ENCODE peak calls at places on chromosome 19, in nine cellular contexts. Y, B, X, R, J, F, S, H and U are unnamed samples.

GRCh38 chr19:39843919-39844793 is 2.0 kb downstream of the FBL start:
- DNase-seq in J (peak; percentile 58), Y (no peak), R (peak; percentile 55), S (no peak), H (no peak), B (peak; percentile 75), F (no peak), X (no peak), U (no peak)

GRCh38 chr19:35733180-35734125 is 8.8 kb downstream of the IGFLR1 start:
- DNase-seq in H (no peak), S (no peak), X (no peak), F (no peak), J (no peak), R (no peak), Y (no peak), B (no peak), U (no peak)

GRCh38 chr19:3506384-3507340 is 551 bp downstream of the FZR1 start:
- DNase-seq in R (no peak), Y (peak; percentile 71), B (peak; percentile 32), J (peak; percentile 27), F (no peak), H (no peak), S (no peak), X (no peak), U (no peak)

GRCh38 chr19:7109678-7110289 is 40.3 kb downstream of the ZNF557 start:
- DNase-seq in H (no peak), J (no peak), Y (no peak), S (no peak), X (no peak), R (no peak), F (no peak), B (peak; percentile 49), U (no peak)

GRCh38 chr19:5641171-5641570 is 18.3 kb downstream of the SAFB start:
- DNase-seq in R (no peak), S (no peak), B (no peak), X (no peak), H (no peak), F (no peak), Y (no peak), J (no peak), U (no peak)

GRCh38 chr19:40662925-40663711 is 27.3 kb downstream of the NUMBL start:
- DNase-seq in Y (peak; percentile 95), H (peak; percentile 79), B (peak; percentile 91), R (peak; percentile 89), S (peak; percentile 64), J (peak; percentile 85), X (peak; percentile 83), F (peak; percentile 50), U (peak; percentile 43)

GRCh38 chr19:50646074-50646807 is 3.0 kb upstream of the C19orf81 start:
- DNase-seq in R (no peak), J (no peak), Y (no peak), X (no peak), B (peak; percentile 44), F (peak; percentile 20), H (no peak), S (no peak), U (no peak)

GRCh38 chr19:48624791-48625723 is 5.8 kb downstream of the SPHK2 start:
- DNase-seq in X (no peak), J (no peak), F (no peak), Y (peak; percentile 55), S (no peak), B (no peak), H (no peak), R (no peak), U (no peak)

GRCh38 chr19:35710784-35711723 is 6.7 kb downstream of the ZBTB32 start:
- DNase-seq in R (no peak), J (peak; percentile 91), S (no peak), B (no peak), Y (no peak), F (no peak), H (no peak), X (peak; percentile 45), U (no peak)

GRCh38 chr19:18513868-18514267 is 8.0 kb downstream of the ELL start:
- DNase-seq in S (no peak), H (no peak), R (no peak), J (no peak), B (peak; percentile 44), X (no peak), Y (no peak), F (no peak), U (no peak)

GRCh38 chr19:461664-462551 is 1.1 kb upstream of the SHC2 start:
- DNase-seq in Y (no peak), R (peak; percentile 79), S (no peak), B (no peak), X (no peak), J (no peak), F (no peak), H (no peak), U (no peak)

GRCh38 chr19:47658431-47659383 is 49.8 kb downstream of the BICRA start:
- DNase-seq in R (no peak), Y (peak; percentile 38), X (no peak), J (no peak), H (no peak), S (no peak), B (peak; percentile 51), F (no peak), U (no peak)

GRCh38 chr19:1076951-1077350 is 10.0 kb downstream of the ARHGAP45 start:
- DNase-seq in H (peak; percentile 89), J (peak; percentile 97), F (no peak), X (peak; percentile 86), B (no peak), Y (peak; percentile 79), R (no peak), S (no peak), U (no peak)

GRCh38 chr19:56080669-56081401 is 40.3 kb downstream of the ZNF787 start:
- DNase-seq in B (peak; percentile 92), F (peak; percentile 55), Y (peak; percentile 82), S (peak; percentile 18), X (peak; percentile 31), J (peak; percentile 64), H (peak; percentile 23), R (peak; percentile 39), U (peak; percentile 57)